ENCODE peak calls at places on chromosomes 3 and 15, in five cellular contexts. J is HEK293T, M is HepG2, X is K562, Q is GM12878. Y is an unnamed sample.

GRCh38 chr3:64011685-64012084 is 11.6 kb downstream of the PSMD6 start:
- DNase-seq in J (no peak), M (no peak), Q (no peak), X (no peak), Y (no peak)

GRCh38 chr3:193400304-193400703 is 21.8 kb upstream of the ATP13A5 start:
- DNase-seq in Q (no peak), X (no peak), J (no peak), M (no peak), Y (no peak)

GRCh38 chr3:45596290-45596791 is 1.8 kb downstream of the LIMD1 start:
- DNase-seq in X (no peak), Q (peak; percentile 84), J (no peak), M (no peak), Y (no peak)

GRCh38 chr3:5162102-5162501 is 25.4 kb upstream of the EDEM1 start:
- DNase-seq in M (peak; percentile 26), J (no peak), X (no peak), Q (no peak), Y (no peak)

GRCh38 chr15:80419546-80419945 is 15.4 kb downstream of the ARNT2 start:
- DNase-seq in J (no peak), Q (no peak), X (no peak), M (no peak), Y (no peak)

GRCh38 chr15:63503739-63504246 is 600 bp upstream of the USP3 start:
- DNase-seq in M (peak; percentile 71), J (no peak), X (peak; percentile 69), Q (no peak), Y (peak; percentile 44)

GRCh38 chr3:48406443-48407431 is 23.1 kb downstream of the PLXNB1 start:
- DNase-seq in M (no peak), J (no peak), X (no peak), Q (no peak), Y (peak; percentile 9)

GRCh38 chr3:41575754-41576153 is 376.4 kb downstream of the CTNNB1 start:
- DNase-seq in J (no peak), Q (no peak), X (peak; percentile 3), M (no peak), Y (peak; percentile 23)

GRCh38 chr15:66287461-66288055 is 5.8 kb upstream of the DIS3L start:
- DNase-seq in M (no peak), X (peak; percentile 44), J (peak; percentile 36), Q (no peak), Y (peak; percentile 41)

GRCh38 chr15:93428807-93429351 is 339.9 kb upstream of the RGMA start:
- DNase-seq in Q (no peak), J (no peak), X (no peak), M (no peak), Y (no peak)

GRCh38 chr15:63970723-63971426 is 75.4 kb downstream of the DAPK2 start:
- DNase-seq in X (no peak), Q (peak; percentile 85), J (no peak), M (no peak), Y (no peak)

GRCh38 chr3:120645083-120645800 is 36.8 kb downstream of the HGD start:
- DNase-seq in M (no peak), X (peak; percentile 12), J (no peak), Q (no peak), Y (no peak)

GRCh38 chr3:27666277-27666676 is 55.8 kb downstream of the EOMES start:
- DNase-seq in Q (no peak), X (no peak), M (no peak), J (no peak), Y (no peak)

GRCh38 chr3:50150404-50150750 is 4.7 kb upstream of the SEMA3F start:
- DNase-seq in J (no peak), X (no peak), M (no peak), Q (no peak), Y (no peak)

GRCh38 chr3:47347217-47347801 is 33.5 kb upstream of the PTPN23 start:
- DNase-seq in X (peak; percentile 69), Q (peak; percentile 82), J (no peak), M (no peak), Y (no peak)

GRCh38 chr3:116848402-116848801 is 138.8 kb downstream of the TUSC7 start:
- DNase-seq in J (no peak), Q (no peak), M (no peak), X (no peak), Y (no peak)

GRCh38 chr3:34568766-34569165 is 770.3 kb downstream of the PDCD6IP start:
- DNase-seq in J (no peak), Q (no peak), X (no peak), M (no peak), Y (no peak)
- TF ChIP-seq FOXM1 in J (no peak), Q (no peak), X (no peak), M (no peak), Y (no peak)

GRCh38 chr15:34049096-34049495 is 10.1 kb upstream of the AVEN start:
- DNase-seq in X (no peak), M (no peak), Q (no peak), J (no peak), Y (no peak)
- TF ChIP-seq FOXM1 in X (no peak), M (no peak), Q (no peak), J (no peak), Y (no peak)

GRCh38 chr3:8557298-8557697 is 55.7 kb downstream of the LMCD1 start:
- DNase-seq in M (no peak), Q (no peak), X (no peak), J (no peak), Y (no peak)

GRCh38 chr3:8553405-8553804 is 51.8 kb downstream of the LMCD1 start:
- DNase-seq in X (no peak), J (no peak), Q (no peak), M (no peak), Y (no peak)

GRCh38 chr3:8556470-8556869 is 54.8 kb downstream of the LMCD1 start:
- DNase-seq in M (no peak), J (no peak), X (no peak), Q (no peak), Y (peak; percentile 16)

GRCh38 chr3:8554725-8555621 is 53.4 kb downstream of the LMCD1 start:
- DNase-seq in J (no peak), M (no peak), X (no peak), Q (no peak), Y (peak; percentile 72)

DNA sequence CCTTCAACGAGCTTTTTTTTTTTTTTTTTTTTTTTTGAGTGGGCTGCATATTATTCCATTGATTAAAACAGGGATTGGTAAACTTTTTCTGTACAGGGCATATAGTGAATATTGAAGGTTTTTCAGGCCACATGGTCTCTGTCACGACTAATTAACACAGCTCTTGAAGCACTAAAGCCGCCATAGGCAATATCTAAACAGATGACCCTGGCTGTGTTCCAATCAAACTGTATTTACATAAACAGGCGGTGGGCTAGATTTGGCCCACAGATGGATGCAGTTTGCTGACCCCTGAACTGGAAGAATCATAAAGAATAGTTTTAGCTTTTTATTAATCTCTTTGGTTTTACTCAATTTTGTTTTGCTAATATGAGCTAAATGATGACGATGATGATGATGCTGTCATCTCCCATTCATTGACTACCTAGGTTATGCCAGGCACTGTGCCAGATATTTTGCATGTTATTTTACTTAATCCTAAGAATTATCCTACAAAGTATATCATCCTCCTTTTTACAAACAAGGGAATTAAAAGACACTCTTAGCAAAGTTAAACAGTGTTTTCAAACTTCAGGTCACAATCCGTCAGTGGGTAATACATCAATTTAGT is 54.2 kb downstream of the LMCD1 start:
- DNase-seq in Q (no peak), X (no peak), M (no peak), J (no peak), Y (peak; percentile 61)
- TF ChIP-seq FOXM1 in Q (no peak), X (no peak), M (no peak), J (no peak), Y (no peak)

DNA sequence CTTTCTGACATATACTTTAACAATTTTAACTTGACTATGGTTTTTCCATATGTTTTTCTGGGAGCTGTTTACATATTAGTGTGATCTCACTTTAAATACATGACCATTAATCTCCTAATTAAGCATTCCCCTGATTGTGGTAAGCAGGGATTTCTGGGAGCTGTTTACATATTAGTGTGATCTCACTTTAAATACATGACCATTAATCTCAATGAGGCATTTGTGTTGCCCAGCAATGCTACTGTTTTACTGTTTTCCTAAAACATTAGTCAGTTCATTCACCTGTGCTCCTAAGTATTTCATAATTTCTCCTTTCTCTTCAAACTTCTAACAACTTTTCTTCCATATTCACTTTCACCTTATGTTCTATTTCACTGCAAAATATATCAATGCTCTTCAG is 3.6 kb upstream of the GRAMD1C start:
- DNase-seq in J (no peak), X (no peak), M (no peak), Q (no peak), Y (no peak)
- TF ChIP-seq FOXM1 in J (no peak), X (no peak), M (no peak), Q (no peak), Y (no peak)

DNA sequence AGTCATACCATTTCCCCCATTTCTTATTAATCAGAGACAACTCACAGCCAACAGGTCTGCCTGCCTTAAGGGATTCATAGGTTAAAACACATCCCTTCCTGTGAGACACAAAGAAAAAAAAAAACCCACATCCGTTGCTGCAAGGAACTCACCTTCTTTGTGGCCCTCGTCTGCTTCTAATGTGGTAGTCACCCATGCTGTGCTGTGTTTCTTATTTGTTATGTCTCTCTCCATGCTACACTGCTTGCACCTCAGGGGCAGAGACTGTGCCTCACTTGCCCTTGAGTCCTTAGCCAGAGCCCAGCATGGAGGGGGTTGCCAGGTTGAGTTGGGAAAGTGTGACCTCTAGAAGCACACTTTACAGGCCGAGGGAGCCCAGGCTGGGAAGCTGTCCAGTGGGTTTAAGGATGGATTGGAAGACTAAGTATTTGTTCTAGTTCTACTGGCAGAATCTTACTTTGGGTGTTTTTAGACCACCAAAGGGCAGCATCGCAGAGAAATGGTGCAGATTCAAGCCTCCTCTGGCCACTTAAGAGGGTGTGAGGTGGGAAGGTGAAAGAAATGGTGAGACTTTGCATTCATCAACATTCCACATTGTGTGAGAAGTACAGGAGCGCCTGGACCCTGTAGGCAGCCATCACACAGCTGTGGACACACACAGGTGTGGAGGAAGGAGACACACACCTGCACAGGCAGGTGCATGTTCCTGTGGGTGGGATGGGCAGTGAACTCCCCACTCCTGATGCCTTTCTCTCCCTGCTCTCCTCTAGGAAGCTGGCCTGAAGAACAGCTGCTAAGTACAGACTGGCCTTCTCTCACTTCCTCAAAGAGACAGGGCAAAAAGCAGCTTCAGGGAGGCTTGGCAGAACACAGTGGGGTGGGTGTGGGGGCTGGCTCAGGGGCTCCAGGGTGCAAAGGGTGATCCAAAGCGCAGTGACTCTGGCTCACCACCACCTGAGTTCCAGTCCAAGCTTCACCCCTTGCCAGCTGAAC is 48.8 kb downstream of the GLB1 start:
- DNase-seq in Q (no peak), M (no peak), J (no peak), X (no peak), Y (no peak)
- TF ChIP-seq FOXM1 in Q (no peak), M (no peak), J (no peak), X (no peak), Y (no peak)

GRCh38 chr3:39290255-39290654 is 10.4 kb upstream of the CX3CR1 start:
- DNase-seq in M (no peak), Q (no peak), X (no peak), J (no peak), Y (no peak)
- TF ChIP-seq FOXM1 in M (no peak), Q (no peak), X (no peak), J (no peak), Y (no peak)